ENCODE peak calls at places on chromosomes 5 and 9, in six cellular contexts. One of them, this sample, is unnamed. For H3K4me1, the result is how much of the 10 kb centered on the place peaks cover.

GRCh38 chr9:4197548-4197947 is 102.3 kb downstream of the GLIS3 start:
- DNase-seq in ovary: no peak
- DNase-seq in tibial nerve: no peak
- DNase-seq in uterus: no peak
- DNase-seq in GM12878: no peak
- DNase-seq in suprapubic skin: no peak
- DNase-seq in this sample: no peak

GRCh38 chr5:135030123-135030517 is 3.9 kb downstream of the PITX1 start:
- DNase-seq in ovary: no peak
- DNase-seq in uterus: no peak
- DNase-seq in suprapubic skin: no peak
- DNase-seq in GM12878: no peak
- DNase-seq in tibial nerve: no peak
- DNase-seq in this sample: no peak

GRCh38 chr5:139711067-139711851 is 63.1 kb downstream of the CXXC5 start:
- DNase-seq in uterus: no peak
- DNase-seq in suprapubic skin: no peak
- DNase-seq in tibial nerve: no peak
- DNase-seq in ovary: peak
- DNase-seq in GM12878: no peak
- DNase-seq in this sample: peak

GRCh38 chr5:120684749-120685415 is 220.8 kb downstream of the PRR16 start:
- DNase-seq in ovary: no peak
- DNase-seq in suprapubic skin: no peak
- DNase-seq in GM12878: no peak
- DNase-seq in uterus: no peak
- DNase-seq in tibial nerve: no peak
- DNase-seq in this sample: no peak

GRCh38 chr9:127122176-127123151 is at the start of gene ANGPTL2:
- DNase-seq in tibial nerve: peak
- DNase-seq in uterus: peak
- DNase-seq in suprapubic skin: peak
- DNase-seq in ovary: peak
- DNase-seq in GM12878: no peak
- DNase-seq in this sample: peak

GRCh38 chr9:113963017-113963620 is 87.0 kb downstream of the ZNF618 start:
- DNase-seq in tibial nerve: no peak
- DNase-seq in uterus: no peak
- DNase-seq in suprapubic skin: peak
- DNase-seq in ovary: no peak
- DNase-seq in GM12878: no peak
- DNase-seq in this sample: peak

GRCh38 chr9:97474373-97474925 is 27.0 kb upstream of the TMOD1 start:
- DNase-seq in ovary: no peak
- DNase-seq in uterus: no peak
- DNase-seq in suprapubic skin: no peak
- DNase-seq in GM12878: no peak
- DNase-seq in tibial nerve: no peak
- DNase-seq in this sample: no peak

GRCh38 chr5:93141969-93142368 is 439.1 kb downstream of the NR2F1-AS1 start:
- DNase-seq in uterus: no peak
- DNase-seq in tibial nerve: no peak
- DNase-seq in suprapubic skin: no peak
- DNase-seq in ovary: no peak
- DNase-seq in GM12878: no peak
- DNase-seq in this sample: no peak

GRCh38 chr5:54257366-54258118 is 52.8 kb downstream of the ARL15 start:
- DNase-seq in tibial nerve: no peak
- DNase-seq in uterus: no peak
- DNase-seq in GM12878: no peak
- DNase-seq in suprapubic skin: no peak
- DNase-seq in ovary: no peak
- DNase-seq in this sample: no peak

GRCh38 chr9:127873886-127874285 is 3.6 kb downstream of the AK1 start:
- DNase-seq in uterus: peak
- DNase-seq in ovary: peak
- DNase-seq in GM12878: no peak
- DNase-seq in tibial nerve: peak
- DNase-seq in suprapubic skin: no peak
- DNase-seq in this sample: no peak

GRCh38 chr5:35230043-35230611 is at the start of gene PRLR:
- DNase-seq in ovary: peak
- DNase-seq in uterus: peak
- DNase-seq in suprapubic skin: peak
- DNase-seq in GM12878: no peak
- DNase-seq in tibial nerve: no peak
- DNase-seq in this sample: peak

DNA sequence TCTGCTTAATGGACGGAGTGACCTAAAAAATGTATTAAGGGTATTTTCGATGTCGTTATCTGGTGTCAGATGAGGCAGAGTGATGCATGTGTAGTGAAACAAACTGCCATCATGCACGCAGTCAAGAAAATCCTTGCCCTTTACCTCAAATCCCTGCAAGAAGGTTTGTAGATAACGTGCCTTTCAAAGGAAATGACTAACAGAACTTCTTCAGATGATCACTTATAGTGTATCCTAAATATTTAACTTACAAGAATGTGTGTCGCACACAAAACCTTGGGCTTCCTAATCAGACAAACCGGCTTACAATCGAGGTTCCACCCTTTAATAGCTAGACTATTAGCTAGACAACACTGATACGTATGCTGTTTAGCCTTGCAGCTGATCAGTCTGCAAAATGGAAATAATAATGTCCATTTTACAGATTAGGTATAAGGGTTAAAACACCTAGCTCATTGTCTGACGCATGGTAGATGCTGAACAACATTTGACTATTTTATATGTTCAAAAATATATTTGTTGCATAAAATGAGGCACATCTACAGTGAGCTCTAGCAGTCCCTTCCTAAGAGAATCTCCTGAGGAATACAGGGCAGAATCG is 567 bp upstream of the TBCA start:
- DNase-seq in uterus: no peak
- DNase-seq in GM12878: no peak
- DNase-seq in tibial nerve: no peak
- DNase-seq in suprapubic skin: no peak
- DNase-seq in ovary: no peak
- DNase-seq in this sample: no peak
- TF ChIP-seq POLR2A in uterus: no peak
- TF ChIP-seq POLR2A in GM12878: no peak
- TF ChIP-seq POLR2A in tibial nerve: no peak
- TF ChIP-seq POLR2A in suprapubic skin: no peak
- TF ChIP-seq POLR2A in ovary: no peak
- TF ChIP-seq POLR2A in this sample: no peak

GRCh38 chr9:100492952-100493351 is 20.0 kb downstream of the TMEFF1 start:
- DNase-seq in tibial nerve: no peak
- DNase-seq in GM12878: no peak
- DNase-seq in ovary: no peak
- DNase-seq in suprapubic skin: no peak
- DNase-seq in uterus: no peak
- DNase-seq in this sample: no peak
- TF ChIP-seq CTCF in tibial nerve: no peak
- TF ChIP-seq CTCF in GM12878: peak
- TF ChIP-seq CTCF in ovary: no peak
- TF ChIP-seq CTCF in suprapubic skin: no peak
- TF ChIP-seq CTCF in uterus: no peak
- TF ChIP-seq CTCF in this sample: no peak

GRCh38 chr5:113161806-113162205 is 185.2 kb downstream of the DCP2 start:
- DNase-seq in GM12878: no peak
- DNase-seq in uterus: no peak
- DNase-seq in tibial nerve: no peak
- DNase-seq in suprapubic skin: no peak
- DNase-seq in ovary: peak
- DNase-seq in this sample: no peak
- H3K4me1 ChIP-seq in GM12878: under half
- H3K4me1 ChIP-seq in uterus: under half
- H3K4me1 ChIP-seq in tibial nerve: under half
- H3K4me1 ChIP-seq in suprapubic skin: under half
- H3K4me1 ChIP-seq in ovary: under half
- H3K4me1 ChIP-seq in this sample: under half

DNA sequence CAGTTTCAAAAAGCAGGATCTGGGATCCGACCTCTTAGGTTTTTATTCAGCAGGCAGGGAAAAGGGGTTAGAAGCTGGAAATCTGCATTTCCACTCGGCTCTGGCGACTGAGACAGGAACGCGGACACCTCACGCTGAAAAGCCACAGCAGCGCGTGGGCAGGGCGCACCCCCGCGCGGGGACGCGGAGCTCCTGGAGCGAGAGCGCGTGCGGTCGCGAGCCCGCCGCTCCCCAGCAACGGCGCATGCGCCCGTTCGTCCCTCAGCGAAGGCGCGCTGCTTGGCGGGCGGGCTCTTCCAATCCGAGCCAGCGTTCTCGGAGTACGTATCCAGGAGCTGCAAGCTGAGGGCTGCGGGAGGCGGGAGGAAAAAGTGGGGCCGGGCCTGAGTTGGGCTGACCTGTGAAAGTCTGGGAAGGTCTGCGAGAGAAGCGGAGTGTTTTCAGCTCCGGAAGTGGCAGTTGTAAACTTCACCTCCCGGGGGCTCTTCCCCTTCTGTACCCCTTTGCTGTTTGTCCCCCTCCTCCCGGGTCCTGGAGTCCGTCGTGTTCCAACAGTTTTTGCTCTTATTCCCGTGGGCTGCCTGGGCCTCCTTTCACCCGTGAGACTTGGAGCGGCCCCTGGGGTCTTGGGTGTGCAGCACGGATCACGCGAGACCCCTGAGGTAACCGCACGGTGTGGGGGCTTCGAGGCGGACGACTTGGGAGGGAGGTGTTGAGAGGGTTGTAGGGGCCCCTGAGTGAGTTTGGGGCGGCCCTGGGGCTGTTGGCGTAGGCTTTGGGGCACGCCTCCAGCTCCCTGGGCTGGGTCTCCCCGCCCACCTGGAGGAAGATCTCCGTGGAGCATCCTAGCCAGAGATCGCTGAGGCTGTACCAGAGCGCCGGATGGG is at the start of gene CCDC171:
- DNase-seq in suprapubic skin: peak
- DNase-seq in uterus: peak
- DNase-seq in ovary: peak
- DNase-seq in GM12878: peak
- DNase-seq in tibial nerve: peak
- DNase-seq in this sample: peak
- TF ChIP-seq POLR2A in suprapubic skin: peak
- TF ChIP-seq POLR2A in uterus: peak
- TF ChIP-seq POLR2A in ovary: peak
- TF ChIP-seq POLR2A in GM12878: peak
- TF ChIP-seq POLR2A in tibial nerve: peak
- TF ChIP-seq POLR2A in this sample: peak

DNA sequence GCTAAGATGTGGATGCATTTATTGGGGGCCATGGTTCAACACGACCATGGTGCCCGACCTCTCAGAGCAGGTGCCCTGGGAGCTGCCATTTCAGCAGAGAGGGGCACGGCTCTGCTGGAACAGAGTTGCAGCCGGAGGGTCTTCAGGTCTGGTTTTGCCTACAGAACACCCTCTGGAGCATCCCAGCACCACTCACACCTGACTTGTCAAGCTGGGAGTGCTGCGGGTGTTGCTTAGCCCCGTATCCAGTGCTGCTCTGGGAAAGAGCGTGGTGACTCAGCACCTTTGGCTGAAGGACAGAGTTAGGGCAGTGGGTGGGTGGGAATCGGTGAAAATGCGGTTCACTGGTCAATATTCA is 36.5 kb upstream of the IRX4 start:
- DNase-seq in tibial nerve: no peak
- DNase-seq in ovary: no peak
- DNase-seq in uterus: no peak
- DNase-seq in suprapubic skin: peak
- DNase-seq in GM12878: no peak
- DNase-seq in this sample: no peak
- TF ChIP-seq CTCF in tibial nerve: no peak
- TF ChIP-seq CTCF in ovary: no peak
- TF ChIP-seq CTCF in uterus: no peak
- TF ChIP-seq CTCF in suprapubic skin: no peak
- TF ChIP-seq CTCF in GM12878: no peak
- TF ChIP-seq CTCF in this sample: no peak

GRCh38 chr5:3347741-3348140 is 247.9 kb upstream of the IRX1 start:
- DNase-seq in GM12878: no peak
- DNase-seq in ovary: no peak
- DNase-seq in uterus: no peak
- DNase-seq in tibial nerve: no peak
- DNase-seq in suprapubic skin: peak
- DNase-seq in this sample: no peak
- H3K4me1 ChIP-seq in GM12878: under half
- H3K4me1 ChIP-seq in ovary: under half
- H3K4me1 ChIP-seq in uterus: under half
- H3K4me1 ChIP-seq in tibial nerve: under half
- H3K4me1 ChIP-seq in suprapubic skin: under half
- H3K4me1 ChIP-seq in this sample: under half

DNA sequence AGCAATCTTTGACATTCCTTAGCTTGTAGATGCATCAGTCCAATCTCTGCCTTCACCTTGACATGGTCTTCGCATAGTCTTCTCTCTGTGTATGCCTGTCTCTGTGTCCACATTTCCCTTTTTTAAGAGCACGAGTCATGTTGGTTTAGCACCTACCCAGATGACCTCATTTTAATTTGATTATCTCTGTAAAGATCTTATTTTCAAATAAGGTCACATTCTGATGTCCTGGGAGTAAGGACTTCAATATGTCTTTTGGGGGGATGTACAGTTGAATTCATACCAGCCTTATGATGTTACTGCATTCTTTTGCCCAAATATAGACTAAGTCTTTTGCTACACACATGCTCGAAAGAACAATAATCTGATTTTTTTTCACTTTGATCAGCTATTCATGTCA is 6.9 kb downstream of the KCTD16 start:
- DNase-seq in suprapubic skin: no peak
- DNase-seq in uterus: no peak
- DNase-seq in tibial nerve: no peak
- DNase-seq in GM12878: no peak
- DNase-seq in ovary: no peak
- DNase-seq in this sample: no peak
- TF ChIP-seq POLR2A in suprapubic skin: no peak
- TF ChIP-seq POLR2A in uterus: no peak
- TF ChIP-seq POLR2A in tibial nerve: no peak
- TF ChIP-seq POLR2A in GM12878: no peak
- TF ChIP-seq POLR2A in ovary: no peak
- TF ChIP-seq POLR2A in this sample: no peak